ENCODE peak calls at places on chromosomes 12 and 14, in six cellular contexts. Q is fibroblast of the conjunctiva; J is CD4-positive, CD25-positive, alpha-beta regulatory T cell; F is KBM-7; B is neural progenitor cell; O is stromal cell of bone marrow. Y is an unnamed sample.

GRCh38 chr14:93734086-93734822 is 54.0 kb downstream of the PRIMA1 start:
- DNase-seq in Q (no peak), J (no peak), F (no peak), B (peak; percentile 50), O (no peak), Y (no peak)

GRCh38 chr12:98870521-98870920 is 225.4 kb downstream of the APAF1 start:
- DNase-seq in Q (no peak), J (no peak), F (no peak), B (peak; percentile 41), O (no peak), Y (no peak)

GRCh38 chr14:99733551-99734405 is 49.7 kb downstream of the CYP46A1 start:
- DNase-seq in Q (no peak), J (no peak), F (no peak), B (no peak), O (no peak), Y (no peak)

GRCh38 chr12:104700324-104700723 is 243.6 kb downstream of the CHST11 start:
- DNase-seq in Q (no peak), J (no peak), F (no peak), B (no peak), O (no peak), Y (no peak)

GRCh38 chr14:105881021-105881930 is 354.9 kb downstream of the TMEM121 start:
- DNase-seq in Q (no peak), J (peak; percentile 0), F (no peak), B (no peak), O (no peak), Y (no peak)

GRCh38 chr14:75023108-75023507 is 20.4 kb downstream of the EIF2B2 start:
- DNase-seq in Q (no peak), J (no peak), F (no peak), B (no peak), O (no peak), Y (no peak)

GRCh38 chr12:26808766-26809460 is 24.1 kb downstream of the ITPR2 start:
- DNase-seq in Q (no peak), J (no peak), F (no peak), B (no peak), O (no peak), Y (no peak)

GRCh38 chr14:77212933-77213656 is 31.5 kb downstream of the TMEM63C start:
- DNase-seq in Q (no peak), J (no peak), F (peak; percentile 49), B (peak; percentile 80), O (no peak), Y (no peak)

GRCh38 chr12:122159879-122160278 is 14.1 kb downstream of the IL31 start:
- DNase-seq in Q (no peak), J (no peak), F (peak; percentile 21), B (no peak), O (no peak), Y (no peak)

GRCh38 chr12:78918221-78918620 is 53.6 kb downstream of the SYT1 start:
- DNase-seq in Q (no peak), J (no peak), F (no peak), B (no peak), O (no peak), Y (no peak)

GRCh38 chr12:95637471-95638155 is 86.3 kb upstream of the USP44 start:
- DNase-seq in Q (no peak), J (no peak), F (no peak), B (no peak), O (peak; percentile 64), Y (no peak)

GRCh38 chr12:122086641-122087285 is 8.2 kb downstream of the MLXIP start:
- DNase-seq in Q (no peak), J (no peak), F (no peak), B (no peak), O (no peak), Y (no peak)

GRCh38 chr12:66092559-66093269 is 37.8 kb downstream of the LLPH start:
- DNase-seq in Q (no peak), J (no peak), F (no peak), B (no peak), O (peak; percentile 52), Y (no peak)

GRCh38 chr14:61768240-61768639 is 6.0 kb downstream of the SNAPC1 start:
- DNase-seq in Q (no peak), J (no peak), F (no peak), B (no peak), O (no peak), Y (no peak)

GRCh38 chr14:48983355-48983888 is 602.8 kb downstream of the RPS29 start:
- DNase-seq in Q (no peak), J (no peak), F (no peak), B (no peak), O (no peak), Y (no peak)

GRCh38 chr14:23751591-23751990 is 115.4 kb downstream of the DHRS2 start:
- DNase-seq in Q (no peak), J (no peak), F (no peak), B (no peak), O (peak; percentile 1), Y (no peak)

GRCh38 chr12:267581-268482 is 5.2 kb upstream of the SLC6A13 start:
- DNase-seq in Q (no peak), J (no peak), F (no peak), B (peak; percentile 25), O (no peak), Y (no peak)

GRCh38 chr14:95875831-95876768 is 532 bp upstream of the TUNAR start:
- DNase-seq in Q (no peak), J (no peak), F (peak; percentile 6), B (peak; percentile 89), O (no peak), Y (no peak)

GRCh38 chr14:35387209-35387608 is 17.3 kb downstream of the NFKBIA start:
- DNase-seq in Q (no peak), J (no peak), F (no peak), B (no peak), O (no peak), Y (no peak)

GRCh38 chr12:53868516-53868986 is 70.1 kb upstream of the HOXC13 start:
- DNase-seq in Q (no peak), J (no peak), F (no peak), B (no peak), O (no peak), Y (no peak)

GRCh38 chr14:54002653-54003052 is 46.0 kb upstream of the BMP4 start:
- DNase-seq in Q (no peak), J (no peak), F (no peak), B (no peak), O (no peak), Y (no peak)

GRCh38 chr12:58346032-58346632 is 404.8 kb downstream of the ATP23 start:
- DNase-seq in Q (no peak), J (no peak), F (peak; percentile 38), B (peak; percentile 36), O (peak; percentile 51), Y (no peak)

GRCh38 chr14:87508333-87508732 is 484.6 kb downstream of the GALC start:
- DNase-seq in Q (no peak), J (no peak), F (no peak), B (no peak), O (peak; percentile 18), Y (no peak)

GRCh38 chr12:51621155-51621922 is 30.3 kb downstream of the SCN8A start:
- DNase-seq in Q (no peak), J (no peak), F (no peak), B (no peak), O (no peak), Y (no peak)

GRCh38 chr14:68027276-68027675 is 207.7 kb downstream of the RAD51B start:
- DNase-seq in Q (no peak), J (no peak), F (no peak), B (no peak), O (no peak), Y (no peak)

GRCh38 chr14:99677231-99677891 is 6.7 kb upstream of the CYP46A1 start:
- DNase-seq in Q (no peak), J (no peak), F (no peak), B (no peak), O (no peak), Y (no peak)

GRCh38 chr12:42588981-42589464 is 523 bp downstream of the PRICKLE1 start:
- DNase-seq in Q (no peak), J (no peak), F (peak; percentile 28), B (peak; percentile 84), O (no peak), Y (no peak)

GRCh38 chr14:101123639-101124525 is 220.4 kb upstream of the RTL1 start:
- DNase-seq in Q (no peak), J (no peak), F (no peak), B (no peak), O (no peak), Y (no peak)

Y was measured in naive thymus-derived CD8-positive, alpha-beta T cell.